ENCODE peak calls at places on chromosomes 16 and 17, in six cellular contexts. G is lower lobe of right lung; R is tibial artery; F is CD8-positive, alpha-beta T cell; E is A549; Q is right atrium auricular region. T is an unnamed sample.

GRCh38 chr17:34580685-34581445 is 1.5 kb downstream of the TMEM132E start:
- DNase-seq in G (no peak), R (no peak), F (no peak), E (no peak), Q (no peak), T (no peak)

GRCh38 chr16:57998484-57998883 is 2.0 kb downstream of the ZNF319 start:
- DNase-seq in G (peak; percentile 79), R (no peak), F (peak; percentile 54), E (no peak), Q (no peak), T (peak; percentile 71)

GRCh38 chr16:1532081-1532760 is 1.2 kb upstream of the TMEM204 start:
- DNase-seq in G (no peak), R (peak; percentile 81), F (no peak), E (no peak), Q (peak; percentile 93), T (peak; percentile 90)

GRCh38 chr17:43578699-43579569 is 32.8 kb upstream of the ETV4 start:
- DNase-seq in G (no peak), R (no peak), F (no peak), E (no peak), Q (no peak), T (peak; percentile 76)

GRCh38 chr16:2981177-2981898 is 1.1 kb upstream of the PKMYT1 start:
- DNase-seq in G (no peak), R (no peak), F (no peak), E (no peak), Q (no peak), T (no peak)

GRCh38 chr16:19005561-19006445 is 22.1 kb downstream of the TMC7 start:
- DNase-seq in G (no peak), R (peak; percentile 23), F (no peak), E (peak; percentile 44), Q (no peak), T (no peak)

GRCh38 chr16:86854058-86854621 is 275.8 kb downstream of the FOXL1 start:
- DNase-seq in G (no peak), R (no peak), F (no peak), E (no peak), Q (no peak), T (no peak)

GRCh38 chr17:10316986-10317834 is 55.6 kb downstream of the MYH13 start:
- DNase-seq in G (peak; percentile 81), R (peak; percentile 79), F (no peak), E (peak; percentile 50), Q (peak; percentile 79), T (no peak)

GRCh38 chr16:88064889-88065746 is 113.9 kb downstream of the BANP start:
- DNase-seq in G (no peak), R (no peak), F (no peak), E (no peak), Q (no peak), T (peak; percentile 43)

GRCh38 chr16:83433201-83433600 is 374.6 kb upstream of the HSBP1 start:
- DNase-seq in G (no peak), R (no peak), F (no peak), E (no peak), Q (no peak), T (no peak)

GRCh38 chr16:79429276-79430128 is 171.0 kb downstream of the MAF start:
- DNase-seq in G (no peak), R (no peak), F (no peak), E (no peak), Q (no peak), T (no peak)

GRCh38 chr17:53462393-53462811 is 360.3 kb upstream of the KIF2B start:
- DNase-seq in G (no peak), R (no peak), F (no peak), E (no peak), Q (no peak), T (no peak)

GRCh38 chr16:80277182-80277581 is 263.6 kb upstream of the DYNLRB2 start:
- DNase-seq in G (no peak), R (no peak), F (no peak), E (no peak), Q (no peak), T (no peak)

GRCh38 chr17:44965491-44966234 is 2.4 kb downstream of the C1QL1 start:
- DNase-seq in G (no peak), R (no peak), F (no peak), E (no peak), Q (no peak), T (no peak)

GRCh38 chr16:71927383-71927782 is 32.1 kb downstream of the IST1 start:
- DNase-seq in G (no peak), R (peak; percentile 29), F (no peak), E (no peak), Q (peak; percentile 68), T (no peak)

GRCh38 chr17:50165867-50166517 is at the start of gene SGCA:
- DNase-seq in G (no peak), R (no peak), F (no peak), E (no peak), Q (no peak), T (peak; percentile 65)

GRCh38 chr16:80303691-80304090 is 237.1 kb upstream of the DYNLRB2 start:
- DNase-seq in G (no peak), R (no peak), F (no peak), E (no peak), Q (no peak), T (no peak)

GRCh38 chr17:72254808-72255449 is 134.1 kb downstream of the SOX9 start:
- DNase-seq in G (no peak), R (no peak), F (no peak), E (no peak), Q (no peak), T (no peak)

GRCh38 chr17:560379-560935 is 154.2 kb downstream of the VPS53 start:
- DNase-seq in G (no peak), R (no peak), F (no peak), E (no peak), Q (no peak), T (no peak)

GRCh38 chr16:4409081-4409932 is 7.1 kb downstream of the CORO7 start:
- DNase-seq in G (peak; percentile 32), R (no peak), F (no peak), E (peak; percentile 35), Q (no peak), T (peak; percentile 66)

GRCh38 chr17:66175892-66176291 is 16.0 kb downstream of the CEP112 start:
- DNase-seq in G (no peak), R (no peak), F (no peak), E (no peak), Q (no peak), T (no peak)

GRCh38 chr17:37465058-37465616 is 24.6 kb upstream of the DUSP14 start:
- DNase-seq in G (no peak), R (no peak), F (no peak), E (no peak), Q (no peak), T (no peak)

GRCh38 chr17:32319548-32319905 is 22.4 kb downstream of the C17orf75 start:
- DNase-seq in G (peak; percentile 84), R (peak; percentile 63), F (peak; percentile 74), E (peak; percentile 88), Q (peak; percentile 73), T (peak; percentile 86)

GRCh38 chr17:259341-259976 is 78.0 kb upstream of the DOC2B start:
- DNase-seq in G (peak; percentile 32), R (no peak), F (no peak), E (no peak), Q (no peak), T (peak; percentile 35)

DNA sequence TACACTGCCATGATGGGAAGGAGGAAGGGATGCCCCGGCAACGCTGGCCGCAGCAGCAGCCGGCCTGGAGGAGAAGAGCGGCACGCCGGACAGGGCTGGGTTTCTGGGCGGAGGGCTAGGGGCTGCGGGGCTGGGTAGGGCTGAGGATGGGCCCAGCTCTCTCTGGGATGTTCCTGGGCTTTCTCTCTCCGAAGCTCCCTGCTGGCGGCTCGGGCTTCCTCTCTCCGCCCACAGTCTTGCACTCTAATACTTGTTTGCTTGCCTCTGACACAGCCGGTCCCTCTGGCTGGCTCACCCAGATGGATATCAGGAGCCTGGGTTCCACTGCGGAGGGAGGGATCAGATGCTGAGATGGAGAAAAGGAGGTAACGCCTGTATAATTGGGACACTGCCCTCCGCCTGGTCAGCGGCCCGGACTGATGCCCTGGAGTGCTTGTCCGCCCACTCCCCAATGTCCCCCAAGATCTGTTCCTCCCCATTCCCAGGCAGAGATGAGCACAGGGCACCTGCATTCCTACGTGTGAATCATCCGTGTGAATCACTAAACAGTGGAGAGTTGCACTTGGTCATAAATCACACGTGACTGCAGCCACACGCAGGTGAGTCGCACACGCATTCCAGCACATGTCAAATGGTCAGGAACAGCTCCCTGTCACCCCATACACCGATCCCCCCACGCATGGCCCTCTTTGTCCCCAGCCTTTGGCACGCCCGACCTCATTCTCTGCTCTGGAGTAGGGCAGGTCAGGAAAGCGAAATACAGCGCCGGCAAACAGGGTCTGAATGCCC is at the start of gene ALOXE3:
- DNase-seq in G (no peak), R (no peak), F (peak; percentile 21), E (peak; percentile 86), Q (no peak), T (peak; percentile 85)
- H3K4me1 ChIP-seq in G (peaks cover 53% of the 10 kb centered on the region), R (peaks cover 46% of the 10 kb centered on the region), F (peaks cover 38% of the 10 kb centered on the region), E (peaks cover 8% of the 10 kb centered on the region), Q (no peaks in the 10 kb centered on the region), T (peaks cover 28% of the 10 kb centered on the region)

GRCh38 chr16:48076455-48077012 is 79.3 kb downstream of the ABCC12 start:
- DNase-seq in G (no peak), R (no peak), F (no peak), E (peak; percentile 34), Q (no peak), T (no peak)

DNA sequence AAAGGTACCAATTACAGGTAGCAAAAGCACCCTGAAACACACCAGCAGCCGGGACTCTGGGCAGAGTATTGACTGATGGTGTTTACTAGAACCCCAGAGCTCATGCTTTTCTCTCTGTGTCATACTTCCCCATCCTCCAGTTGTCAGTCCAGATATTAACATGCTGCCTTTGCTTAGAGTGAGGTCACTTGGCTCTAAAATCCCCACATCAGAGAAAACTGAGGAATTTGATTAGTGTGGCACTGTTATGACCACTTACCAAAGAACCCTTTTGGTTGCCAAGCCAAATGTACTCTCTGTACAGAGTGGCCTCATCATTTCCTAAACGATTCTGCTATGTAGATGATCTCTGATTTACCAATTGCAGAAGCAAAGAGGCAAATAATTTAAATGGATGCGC is 80.4 kb downstream of the ABCC12 start:
- DNase-seq in G (no peak), R (no peak), F (no peak), E (no peak), Q (no peak), T (no peak)
- H3K4me1 ChIP-seq in G (no peaks in the 10 kb centered on the region), R (no peaks in the 10 kb centered on the region), F (no peaks in the 10 kb centered on the region), E (peaks cover 27% of the 10 kb centered on the region), Q (no peaks in the 10 kb centered on the region), T (no peaks in the 10 kb centered on the region)

GRCh38 chr16:68094614-68094934 is 9.4 kb downstream of the NFATC3 start:
- DNase-seq in G (no peak), R (no peak), F (no peak), E (no peak), Q (no peak), T (no peak)
- H3K4me1 ChIP-seq in G (peaks cover 61% of the 10 kb centered on the region), R (peaks cover 32% of the 10 kb centered on the region), F (peaks cover 86% of the 10 kb centered on the region), E (peaks cover 42% of the 10 kb centered on the region), Q (no peaks in the 10 kb centered on the region), T (peaks cover 4% of the 10 kb centered on the region)

GRCh38 chr17:78357177-78357586 is 2.7 kb downstream of the SOCS3 start:
- DNase-seq in G (peak; percentile 66), R (no peak), F (no peak), E (no peak), Q (no peak), T (peak; percentile 89)

GRCh38 chr17:78359936-78360370 is at the start of gene SOCS3:
- DNase-seq in G (peak; percentile 98), R (peak; percentile 95), F (peak; percentile 96), E (peak; percentile 98), Q (peak; percentile 99), T (peak; percentile 100)

GRCh38 chr17:78357687-78358537 is 2.0 kb downstream of the SOCS3 start:
- DNase-seq in G (peak; percentile 17), R (no peak), F (no peak), E (no peak), Q (no peak), T (peak; percentile 74)

GRCh38 chr17:78359216-78359935 is 501 bp downstream of the SOCS3 start:
- DNase-seq in G (peak; percentile 63), R (no peak), F (peak; percentile 38), E (peak; percentile 81), Q (no peak), T (no peak)

GRCh38 chr17:78358538-78359215 is 1.2 kb downstream of the SOCS3 start:
- DNase-seq in G (peak; percentile 60), R (no peak), F (no peak), E (no peak), Q (no peak), T (peak; percentile 84)
- H3K4me1 ChIP-seq in G (peaks cover 63% of the 10 kb centered on the region), R (peaks cover 55% of the 10 kb centered on the region), F (peaks cover 49% of the 10 kb centered on the region), E (peaks cover 54% of the 10 kb centered on the region), Q (no peaks in the 10 kb centered on the region), T (peaks cover 13% of the 10 kb centered on the region)

T was measured in kidney.